ENCODE peak calls at places on chromosome 20, in five cellular contexts. P, Q, M, E and W are unnamed samples.

GRCh38 chr20:48458601-48459385 is 369.0 kb downstream of the PREX1 start:
- DNase-seq in P (no peak), Q (no peak), M (no peak), E (no peak), W (no peak)

GRCh38 chr20:49028684-49029083 is 17.4 kb upstream of the CSE1L start:
- DNase-seq in E (no peak), M (no peak), P (no peak), Q (no peak), W (peak; percentile 34)

GRCh38 chr20:59571591-59572314 is 32.6 kb upstream of the PHACTR3 start:
- DNase-seq in M (no peak), E (peak; percentile 55), Q (peak; percentile 60), P (peak; percentile 59), W (peak; percentile 93)

GRCh38 chr20:51955756-51956155 is 153.4 kb upstream of the SALL4 start:
- DNase-seq in P (no peak), E (no peak), Q (no peak), M (no peak), W (no peak)

GRCh38 chr20:3646651-3647050 is 16.5 kb downstream of the GFRA4 start:
- DNase-seq in E (no peak), P (no peak), Q (no peak), M (peak; percentile 67), W (no peak)

GRCh38 chr20:37657924-37658800 is 35.7 kb upstream of the CTNNBL1 start:
- DNase-seq in M (no peak), Q (no peak), P (no peak), E (no peak), W (no peak)

GRCh38 chr20:48841861-48842529 is 14.2 kb upstream of the PREX1 start:
- DNase-seq in E (no peak), M (no peak), P (no peak), Q (no peak), W (peak; percentile 95)

GRCh38 chr20:57841297-57841866 is 131.6 kb upstream of the PMEPA1 start:
- DNase-seq in E (no peak), M (peak; percentile 61), Q (no peak), P (no peak), W (no peak)

GRCh38 chr20:34364013-34364382 is 925 bp downstream of the ITCH start:
- DNase-seq in P (no peak), M (no peak), Q (no peak), E (no peak), W (no peak)

GRCh38 chr20:7765221-7765620 is 175.0 kb downstream of the HAO1 start:
- DNase-seq in E (no peak), M (no peak), P (no peak), Q (no peak), W (no peak)

GRCh38 chr20:57938158-57939108 is 228.6 kb upstream of the PMEPA1 start:
- DNase-seq in M (no peak), Q (no peak), E (no peak), P (no peak), W (no peak)

GRCh38 chr20:19621072-19621471 is 137.0 kb upstream of the RIN2 start:
- DNase-seq in P (no peak), E (no peak), Q (no peak), M (no peak), W (no peak)

GRCh38 chr20:44057698-44058675 is 129.0 kb downstream of the JPH2 start:
- DNase-seq in E (no peak), M (no peak), P (no peak), Q (no peak), W (no peak)

GRCh38 chr20:31572042-31572700 is 32.9 kb upstream of the ID1 start:
- DNase-seq in M (no peak), P (no peak), E (no peak), Q (no peak), W (peak; percentile 52)

GRCh38 chr20:44496976-44497375 is 21.3 kb downstream of the TTPAL start:
- DNase-seq in M (no peak), Q (no peak), P (no peak), E (no peak), W (peak; percentile 97)

GRCh38 chr20:54651252-54651651 is 175.9 kb downstream of the DOK5 start:
- DNase-seq in M (no peak), Q (no peak), E (no peak), P (no peak), W (no peak)

GRCh38 chr20:22385602-22386299 is 198.6 kb downstream of the FOXA2 start:
- DNase-seq in Q (no peak), M (no peak), P (no peak), E (peak; percentile 34), W (peak; percentile 38)

GRCh38 chr20:46128310-46129151 is 10.4 kb downstream of the CD40 start:
- DNase-seq in P (no peak), Q (no peak), M (no peak), E (peak; percentile 29), W (no peak)

GRCh38 chr20:31693987-31694661 is 28.5 kb downstream of the BCL2L1 start:
- DNase-seq in Q (no peak), E (no peak), P (no peak), M (no peak), W (no peak)

GRCh38 chr20:23049933-23050838 is 714 bp upstream of the THBD start:
- DNase-seq in E (peak; percentile 71), M (no peak), Q (no peak), P (no peak), W (peak; percentile 69)

GRCh38 chr20:31923388-31924271 is 28.2 kb downstream of the PDRG1 start:
- DNase-seq in P (no peak), M (no peak), Q (no peak), E (no peak), W (no peak)

GRCh38 chr20:64075556-64075955 is 3.8 kb downstream of the RGS19 start:
- DNase-seq in Q (no peak), M (no peak), E (no peak), P (no peak), W (no peak)

GRCh38 chr20:3728876-3729275 is 3.6 kb upstream of the HSPA12B start:
- DNase-seq in P (no peak), M (no peak), E (no peak), Q (no peak), W (no peak)

GRCh38 chr20:45911486-45912343 is at the start of gene PLTP:
- DNase-seq in Q (peak; percentile 37), P (peak; percentile 60), E (peak; percentile 58), M (no peak), W (no peak)

GRCh38 chr20:52204136-52204535 is 12.6 kb upstream of the ZFP64 start:
- DNase-seq in M (no peak), Q (no peak), E (no peak), P (no peak), W (peak; percentile 29)

GRCh38 chr20:54668271-54669053 is 193.1 kb downstream of the DOK5 start:
- DNase-seq in E (no peak), Q (peak; percentile 8), P (peak; percentile 10), M (no peak), W (peak; percentile 45)

GRCh38 chr20:9025643-9026042 is 43.2 kb upstream of the PLCB4 start:
- DNase-seq in Q (no peak), M (no peak), E (no peak), P (no peak), W (peak; percentile 31)

GRCh38 chr20:24491043-24491756 is 21.8 kb downstream of the SYNDIG1 start:
- DNase-seq in M (no peak), Q (no peak), E (no peak), P (no peak), W (no peak)

GRCh38 chr20:34925981-34926380 is 29.6 kb downstream of the GSS start:
- DNase-seq in P (no peak), M (no peak), E (no peak), Q (no peak), W (no peak)

GRCh38 chr20:24384865-24385264 is 84.6 kb upstream of the SYNDIG1 start:
- DNase-seq in Q (no peak), E (no peak), P (no peak), M (no peak), W (no peak)

GRCh38 chr20:409697-410559 is 1.8 kb downstream of the RBCK1 start:
- DNase-seq in Q (no peak), E (no peak), P (peak; percentile 55), M (no peak), W (no peak)

GRCh38 chr20:32823737-32824588 is 4.2 kb downstream of the MAPRE1 start:
- DNase-seq in P (no peak), M (no peak), Q (no peak), E (no peak), W (no peak)

GRCh38 chr20:38888059-38888831 is 38.0 kb upstream of the FAM83D start:
- DNase-seq in M (no peak), Q (no peak), E (no peak), P (no peak), W (no peak)

GRCh38 chr20:38889792-38890496 is 36.3 kb upstream of the FAM83D start:
- DNase-seq in Q (no peak), M (no peak), P (no peak), E (no peak), W (no peak)

GRCh38 chr20:38892091-38892981 is 33.9 kb upstream of the FAM83D start:
- DNase-seq in M (no peak), Q (no peak), P (peak; percentile 13), E (no peak), W (no peak)

GRCh38 chr20:38889050-38889449 is 37.2 kb upstream of the FAM83D start:
- DNase-seq in M (no peak), P (no peak), Q (no peak), E (no peak), W (no peak)

GRCh38 chr20:38890497-38890818 is 35.8 kb upstream of the FAM83D start:
- DNase-seq in M (no peak), Q (no peak), P (no peak), E (no peak), W (no peak)
- TF ChIP-seq CTCF in M (no peak), Q (no peak), P (no peak), E (no peak), W (no peak)

DNA sequence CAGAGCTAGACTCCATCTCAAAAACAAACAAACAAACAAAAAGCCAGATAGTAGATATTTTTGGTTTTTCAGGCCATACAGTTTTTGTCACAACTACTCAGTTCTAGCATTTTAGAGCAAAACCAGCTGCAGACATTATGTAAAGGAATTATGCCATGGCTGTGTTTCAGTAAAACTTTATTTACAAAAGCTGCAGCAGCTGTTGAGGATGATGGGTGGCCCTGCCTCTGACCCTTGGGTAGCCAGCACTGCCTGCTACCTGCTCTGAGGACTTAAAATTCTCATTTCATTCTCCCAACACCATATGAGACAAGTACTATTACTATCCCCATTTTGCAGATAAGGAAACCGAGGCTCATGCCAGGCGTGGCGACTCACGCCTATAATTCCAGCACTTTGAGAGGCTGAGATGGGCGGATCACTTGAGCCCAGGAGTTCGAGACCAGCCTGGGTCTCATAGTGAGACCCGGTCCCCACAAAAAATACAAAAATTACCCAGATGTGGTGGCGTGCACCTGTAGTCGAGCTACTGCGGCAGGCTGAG is 56.3 kb downstream of the RIPOR3 start:
- DNase-seq in E (no peak), P (no peak), M (no peak), Q (no peak), W (no peak)
- H3K27ac ChIP-seq in E (no peak overlapping the region), P (no peak overlapping the region), M (no peak overlapping the region), Q (no peak overlapping the region), W (no peak overlapping the region)

DNA sequence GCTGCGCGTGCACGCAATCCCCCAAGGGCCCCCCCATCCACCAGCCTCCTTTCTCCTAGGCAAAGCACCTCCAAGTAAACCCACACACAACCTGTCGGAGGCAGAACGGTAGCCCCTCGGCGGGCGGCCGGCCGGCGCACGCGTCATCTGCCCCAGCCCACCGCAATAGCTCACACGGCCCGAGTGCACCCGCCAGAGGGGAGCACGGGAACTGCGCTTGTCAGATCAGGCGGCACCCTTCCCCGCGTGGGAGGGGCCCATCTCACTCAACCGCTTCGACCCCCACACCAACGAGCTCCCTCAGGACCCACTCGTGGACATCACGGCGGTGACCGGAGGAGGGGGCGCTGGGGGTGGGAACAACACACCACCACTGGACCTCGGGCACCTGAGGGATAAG is 767.9 kb upstream of the DEFB115 start:
- DNase-seq in P (no peak), Q (no peak), E (peak; percentile 13), M (no peak), W (no peak)
- TF ChIP-seq CTCF in P (no peak), Q (no peak), E (no peak), M (no peak), W (no peak)

GRCh38 chr20:41998539-41999341 is 380.6 kb upstream of the CHD6 start:
- DNase-seq in E (no peak), Q (no peak), M (no peak), P (no peak), W (no peak)
- H3K27ac ChIP-seq in E (no peak overlapping the region), Q (no peak overlapping the region), M (no peak overlapping the region), P (no peak overlapping the region), W (no peak overlapping the region)